ENCODE peak calls at places on chromosome 5, in four cellular contexts. B is endothelial cell, H is epithelial cell of esophagus, R is cardiac fibroblast. M is an unnamed sample.

GRCh38 chr5:60812426-60812825 is 31.6 kb downstream of the ELOVL7 start:
- DNase-seq in B (no peak), H (no peak), R (no peak), M (no peak)

GRCh38 chr5:112201141-112201540 is 217.9 kb downstream of the EPB41L4A start:
- DNase-seq in B (no peak), H (no peak), R (no peak), M (no peak)

GRCh38 chr5:109479260-109479860 is 69.6 kb upstream of the PJA2 start:
- DNase-seq in B (no peak), H (peak; percentile 24), R (peak; percentile 54), M (no peak)

GRCh38 chr5:136080483-136081180 is 51.8 kb downstream of the TGFBI start:
- DNase-seq in B (peak; percentile 76), H (peak; percentile 83), R (peak; percentile 98), M (peak; percentile 56)

GRCh38 chr5:95384485-95385213 is 6.5 kb upstream of the FAM81B start:
- DNase-seq in B (no peak), H (peak; percentile 75), R (no peak), M (no peak)

GRCh38 chr5:113581388-113581787 is 67.9 kb downstream of the YTHDC2 start:
- DNase-seq in B (no peak), H (no peak), R (peak; percentile 8), M (no peak)

GRCh38 chr5:93163010-93163663 is 417.9 kb downstream of the NR2F1-AS1 start:
- DNase-seq in B (no peak), H (peak; percentile 86), R (peak; percentile 96), M (peak; percentile 86)

GRCh38 chr5:30539004-30539634 is 654.4 kb upstream of the CDH6 start:
- DNase-seq in B (no peak), H (peak; percentile 74), R (peak; percentile 56), M (peak; percentile 69)

GRCh38 chr5:146345578-146346366 is 7.1 kb downstream of the POU4F3 start:
- DNase-seq in B (peak; percentile 40), H (no peak), R (no peak), M (no peak)

GRCh38 chr5:174751154-174751990 is 27.0 kb downstream of the MSX2 start:
- DNase-seq in B (no peak), H (no peak), R (no peak), M (no peak)

GRCh38 chr5:156991714-156992113 is 28.7 kb upstream of the TIMD4 start:
- DNase-seq in B (no peak), H (no peak), R (no peak), M (no peak)

GRCh38 chr5:157339409-157339808 is 73.5 kb downstream of the CYFIP2 start:
- DNase-seq in B (no peak), H (no peak), R (no peak), M (no peak)

GRCh38 chr5:37248387-37248969 is 698 bp downstream of the CPLANE1 start:
- DNase-seq in B (no peak), H (peak; percentile 19), R (peak; percentile 38), M (peak; percentile 17)

GRCh38 chr5:4413996-4414395 is 726.1 kb upstream of the ADAMTS16 start:
- DNase-seq in B (no peak), H (no peak), R (no peak), M (no peak)

GRCh38 chr5:4410151-4410550 is 730.0 kb upstream of the ADAMTS16 start:
- DNase-seq in B (no peak), H (no peak), R (no peak), M (no peak)

DNA sequence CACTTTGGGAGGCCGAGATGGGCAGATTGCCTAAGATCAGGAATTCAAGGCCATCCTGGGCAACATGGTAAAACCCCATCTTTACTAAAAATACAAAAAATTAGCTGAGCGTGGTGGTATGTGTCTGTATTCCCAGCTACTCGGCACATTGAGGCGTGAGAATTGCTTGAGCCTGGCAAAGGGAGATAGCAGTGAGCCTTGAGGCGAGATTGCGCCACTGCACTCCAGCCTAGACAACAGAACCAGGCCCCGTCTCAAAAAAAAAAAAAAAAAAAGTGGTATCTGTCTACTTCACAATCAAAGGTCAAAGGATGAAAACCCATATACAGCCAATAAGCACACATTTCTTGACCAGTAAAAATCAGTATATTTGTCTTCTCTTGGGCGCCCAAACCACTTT is 728.5 kb upstream of the ADAMTS16 start:
- DNase-seq in B (no peak), H (no peak), R (no peak), M (no peak)
- TF ChIP-seq CTCF in B (no peak), H (no peak), R (no peak), M (no peak)

GRCh38 chr5:104297076-104297475 is 734.5 kb upstream of the NUDT12 start:
- DNase-seq in B (no peak), H (peak; percentile 1), R (peak; percentile 2), M (peak; percentile 30)

GRCh38 chr5:104305602-104306001 is 743.0 kb upstream of the NUDT12 start:
- DNase-seq in B (no peak), H (no peak), R (no peak), M (no peak)

GRCh38 chr5:104298518-104298917 is 735.9 kb upstream of the NUDT12 start:
- DNase-seq in B (no peak), H (no peak), R (no peak), M (no peak)

DNA sequence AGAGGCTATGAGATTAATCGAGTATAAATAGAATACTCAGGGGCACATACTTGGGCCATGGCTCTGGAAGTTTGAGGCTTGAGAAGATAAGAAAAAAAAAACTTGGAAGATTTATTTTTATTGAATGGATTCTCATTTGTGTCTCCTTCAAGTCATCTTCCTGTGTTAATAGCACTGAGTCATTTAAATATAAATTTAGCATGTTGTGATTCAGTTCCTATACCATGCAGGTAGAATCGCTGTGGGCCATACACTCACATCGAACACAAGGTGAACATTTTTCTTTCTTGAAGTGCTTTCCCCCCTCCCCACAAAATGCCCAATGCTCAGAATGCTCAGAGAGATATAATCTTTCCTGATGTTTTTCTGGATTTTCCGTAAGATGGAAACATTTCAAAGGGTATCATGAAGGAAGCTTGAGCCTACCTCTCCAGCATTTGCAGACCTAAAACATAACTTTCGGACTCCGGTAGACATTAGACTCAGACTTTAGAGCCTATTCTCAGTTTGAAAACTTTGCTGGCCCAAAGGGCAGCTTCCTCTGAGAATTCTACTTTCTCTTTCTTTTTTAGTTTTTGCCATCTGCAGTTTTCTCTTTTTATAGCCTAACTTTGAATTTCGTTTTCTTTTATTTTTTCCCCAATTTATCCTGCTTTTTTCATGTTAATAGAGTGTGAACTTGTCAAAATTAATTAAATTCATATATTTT is 737.6 kb upstream of the NUDT12 start:
- DNase-seq in B (no peak), H (no peak), R (no peak), M (peak; percentile 11)
- TF ChIP-seq CTCF in B (no peak), H (no peak), R (no peak), M (no peak)

DNA sequence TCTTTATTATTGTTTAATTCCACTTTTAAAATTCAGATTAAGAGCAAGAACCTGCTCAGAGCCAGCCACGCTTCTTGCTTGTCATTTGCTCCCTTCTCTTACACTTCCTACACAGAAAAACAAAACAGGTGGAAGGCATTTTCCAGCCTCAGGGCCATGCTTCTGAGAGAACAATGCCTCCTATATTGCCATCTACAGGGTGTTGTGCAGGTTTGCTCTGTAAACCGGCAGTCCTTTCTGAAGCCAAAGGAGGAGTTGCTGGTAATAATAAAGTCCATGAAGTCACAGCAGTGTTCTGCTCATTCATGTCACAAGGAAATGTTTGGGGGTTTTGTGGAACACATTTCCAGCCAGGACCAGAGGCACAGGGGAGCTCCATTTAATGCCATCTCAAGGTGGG is 16.1 kb upstream of the PRLR start:
- DNase-seq in B (no peak), H (no peak), R (no peak), M (peak; percentile 4)
- TF ChIP-seq CTCF in B (no peak), H (no peak), R (no peak), M (peak; percentile 29)

GRCh38 chr5:18778226-18778625 is 1144.0 kb downstream of the TAF11L14 start:
- DNase-seq in B (no peak), H (no peak), R (no peak), M (no peak)

GRCh38 chr5:18771097-18771610 is 1136.9 kb downstream of the TAF11L14 start:
- DNase-seq in B (no peak), H (peak; percentile 56), R (no peak), M (no peak)

DNA sequence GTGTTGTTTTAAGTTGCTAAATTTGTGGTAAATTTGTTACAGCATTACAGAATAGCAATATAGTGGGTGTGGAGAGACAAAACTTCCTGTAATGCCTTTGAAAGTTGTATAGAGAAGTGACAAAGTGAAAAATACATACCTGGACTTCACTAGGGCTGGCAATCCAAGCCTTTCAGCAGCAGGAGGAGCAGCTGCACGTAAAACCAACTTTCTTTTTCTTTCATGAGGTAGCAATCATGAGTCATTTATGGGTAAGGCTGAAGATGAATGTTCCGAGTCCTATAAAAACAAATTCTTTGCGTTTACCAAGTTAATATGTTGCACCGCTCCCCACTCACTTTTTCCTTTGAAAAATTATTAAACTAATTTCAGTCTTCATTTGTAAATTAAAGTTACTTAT is 1138.2 kb downstream of the TAF11L14 start:
- DNase-seq in B (no peak), H (peak; percentile 82), R (no peak), M (peak; percentile 75)
- TF ChIP-seq CTCF in B (no peak), H (peak; percentile 88), R (no peak), M (peak; percentile 93)

GRCh38 chr5:115246361-115246991 is 16.2 kb downstream of the PGGT1B start:
- DNase-seq in B (no peak), H (peak; percentile 50), R (peak; percentile 60), M (no peak)
- TF ChIP-seq CTCF in B (peak; percentile 62), H (peak; percentile 64), R (peak; percentile 57), M (peak; percentile 86)

M was measured in foreskin keratinocyte.